ENCODE peak calls at places on chromosome 21, in six cellular contexts. One of them, this sample, is unnamed.

GRCh38 chr21:27564684-27565280 is 597.9 kb upstream of the ADAMTS5 start:
- DNase-seq in cardiac fibroblast: peak
- DNase-seq in GM23338: peak
- DNase-seq in fibroblast of pulmonary artery: peak
- DNase-seq in type B pancreatic cell: no peak
- DNase-seq in lung: no peak
- DNase-seq in this sample: no peak

GRCh38 chr21:33411949-33412430 is 8.8 kb downstream of the IFNGR2 start:
- DNase-seq in cardiac fibroblast: peak
- DNase-seq in GM23338: no peak
- DNase-seq in fibroblast of pulmonary artery: peak
- DNase-seq in type B pancreatic cell: no peak
- DNase-seq in lung: no peak
- DNase-seq in this sample: no peak

GRCh38 chr21:42262826-42263225 is 43.9 kb downstream of the ABCG1 start:
- DNase-seq in cardiac fibroblast: peak
- DNase-seq in GM23338: no peak
- DNase-seq in fibroblast of pulmonary artery: peak
- DNase-seq in type B pancreatic cell: no peak
- DNase-seq in lung: peak
- DNase-seq in this sample: no peak

GRCh38 chr21:29737188-29737587 is 202.6 kb downstream of the GRIK1 start:
- DNase-seq in cardiac fibroblast: no peak
- DNase-seq in GM23338: no peak
- DNase-seq in fibroblast of pulmonary artery: no peak
- DNase-seq in type B pancreatic cell: no peak
- DNase-seq in lung: no peak
- DNase-seq in this sample: no peak

GRCh38 chr21:28148400-28149064 is 844.1 kb downstream of the LTN1 start:
- DNase-seq in cardiac fibroblast: peak
- DNase-seq in GM23338: no peak
- DNase-seq in fibroblast of pulmonary artery: peak
- DNase-seq in type B pancreatic cell: no peak
- DNase-seq in lung: no peak
- DNase-seq in this sample: no peak

GRCh38 chr21:21664871-21665270 is 666.7 kb downstream of the NCAM2 start:
- DNase-seq in cardiac fibroblast: peak
- DNase-seq in GM23338: no peak
- DNase-seq in fibroblast of pulmonary artery: peak
- DNase-seq in type B pancreatic cell: no peak
- DNase-seq in lung: no peak
- DNase-seq in this sample: no peak

GRCh38 chr21:34642211-34643075 is 26.4 kb upstream of the CLIC6 start:
- DNase-seq in cardiac fibroblast: peak
- DNase-seq in GM23338: no peak
- DNase-seq in fibroblast of pulmonary artery: peak
- DNase-seq in type B pancreatic cell: no peak
- DNase-seq in lung: no peak
- DNase-seq in this sample: no peak

GRCh38 chr21:19607983-19608668 is 1204.5 kb upstream of the TMPRSS15 start:
- DNase-seq in cardiac fibroblast: peak
- DNase-seq in GM23338: peak
- DNase-seq in fibroblast of pulmonary artery: peak
- DNase-seq in type B pancreatic cell: no peak
- DNase-seq in lung: no peak
- DNase-seq in this sample: no peak

GRCh38 chr21:23950344-23950743 is 1656.9 kb downstream of the MRPL39 start:
- DNase-seq in cardiac fibroblast: no peak
- DNase-seq in GM23338: no peak
- DNase-seq in fibroblast of pulmonary artery: no peak
- DNase-seq in type B pancreatic cell: no peak
- DNase-seq in lung: no peak
- DNase-seq in this sample: no peak

GRCh38 chr21:39184050-39184980 is 1.1 kb upstream of the PSMG1 start:
- DNase-seq in cardiac fibroblast: no peak
- DNase-seq in GM23338: no peak
- DNase-seq in fibroblast of pulmonary artery: no peak
- DNase-seq in type B pancreatic cell: no peak
- DNase-seq in lung: no peak
- DNase-seq in this sample: no peak

GRCh38 chr21:17726047-17726446 is 93.1 kb downstream of the C21orf91 start:
- DNase-seq in cardiac fibroblast: no peak
- DNase-seq in GM23338: peak
- DNase-seq in fibroblast of pulmonary artery: peak
- DNase-seq in type B pancreatic cell: no peak
- DNase-seq in lung: no peak
- DNase-seq in this sample: no peak

GRCh38 chr21:29677326-29677725 is 262.5 kb downstream of the GRIK1 start:
- DNase-seq in cardiac fibroblast: no peak
- DNase-seq in GM23338: no peak
- DNase-seq in fibroblast of pulmonary artery: no peak
- DNase-seq in type B pancreatic cell: no peak
- DNase-seq in lung: no peak
- DNase-seq in this sample: no peak

GRCh38 chr21:41666641-41667051 is 100.2 kb downstream of the RIPK4 start:
- DNase-seq in cardiac fibroblast: no peak
- DNase-seq in GM23338: no peak
- DNase-seq in fibroblast of pulmonary artery: no peak
- DNase-seq in type B pancreatic cell: no peak
- DNase-seq in lung: no peak
- DNase-seq in this sample: no peak

GRCh38 chr21:41219498-41220207 is 51.7 kb downstream of the BACE2 start:
- DNase-seq in cardiac fibroblast: no peak
- DNase-seq in GM23338: no peak
- DNase-seq in fibroblast of pulmonary artery: no peak
- DNase-seq in type B pancreatic cell: no peak
- DNase-seq in lung: no peak
- DNase-seq in this sample: no peak

GRCh38 chr21:21158376-21158918 is 160.2 kb downstream of the NCAM2 start:
- DNase-seq in cardiac fibroblast: no peak
- DNase-seq in GM23338: no peak
- DNase-seq in fibroblast of pulmonary artery: no peak
- DNase-seq in type B pancreatic cell: no peak
- DNase-seq in lung: no peak
- DNase-seq in this sample: no peak

GRCh38 chr21:19440792-19441494 is 1037.4 kb upstream of the TMPRSS15 start:
- DNase-seq in cardiac fibroblast: no peak
- DNase-seq in GM23338: no peak
- DNase-seq in fibroblast of pulmonary artery: no peak
- DNase-seq in type B pancreatic cell: no peak
- DNase-seq in lung: no peak
- DNase-seq in this sample: no peak

GRCh38 chr21:39661121-39661520 is 48.4 kb downstream of the B3GALT5 start:
- DNase-seq in cardiac fibroblast: no peak
- DNase-seq in GM23338: no peak
- DNase-seq in fibroblast of pulmonary artery: no peak
- DNase-seq in type B pancreatic cell: no peak
- DNase-seq in lung: no peak
- DNase-seq in this sample: peak

GRCh38 chr21:28856588-28857250 is 136.0 kb downstream of the LTN1 start:
- DNase-seq in cardiac fibroblast: peak
- DNase-seq in GM23338: peak
- DNase-seq in fibroblast of pulmonary artery: no peak
- DNase-seq in type B pancreatic cell: no peak
- DNase-seq in lung: no peak
- DNase-seq in this sample: no peak

GRCh38 chr21:16423921-16424320 is 694.1 kb downstream of the USP25 start:
- DNase-seq in cardiac fibroblast: peak
- DNase-seq in GM23338: no peak
- DNase-seq in fibroblast of pulmonary artery: no peak
- DNase-seq in type B pancreatic cell: no peak
- DNase-seq in lung: no peak
- DNase-seq in this sample: no peak

GRCh38 chr21:17513214-17514123 is 626 bp downstream of the CXADR start:
- DNase-seq in cardiac fibroblast: peak
- DNase-seq in GM23338: peak
- DNase-seq in fibroblast of pulmonary artery: peak
- DNase-seq in type B pancreatic cell: peak
- DNase-seq in lung: peak
- DNase-seq in this sample: no peak

GRCh38 chr21:42040411-42041180 is 30.4 kb upstream of the ZBTB21 start:
- DNase-seq in cardiac fibroblast: peak
- DNase-seq in GM23338: no peak
- DNase-seq in fibroblast of pulmonary artery: peak
- DNase-seq in type B pancreatic cell: no peak
- DNase-seq in lung: no peak
- DNase-seq in this sample: no peak

GRCh38 chr21:41187537-41188025 is 19.6 kb downstream of the BACE2 start:
- DNase-seq in cardiac fibroblast: no peak
- DNase-seq in GM23338: no peak
- DNase-seq in fibroblast of pulmonary artery: no peak
- DNase-seq in type B pancreatic cell: no peak
- DNase-seq in lung: no peak
- DNase-seq in this sample: no peak

GRCh38 chr21:42003051-42003461 is 7.1 kb downstream of the ZBTB21 start:
- DNase-seq in cardiac fibroblast: no peak
- DNase-seq in GM23338: no peak
- DNase-seq in fibroblast of pulmonary artery: no peak
- DNase-seq in type B pancreatic cell: no peak
- DNase-seq in lung: no peak
- DNase-seq in this sample: no peak

GRCh38 chr21:33541756-33542639 is at the start of gene GART:
- DNase-seq in cardiac fibroblast: peak
- DNase-seq in GM23338: peak
- DNase-seq in fibroblast of pulmonary artery: peak
- DNase-seq in type B pancreatic cell: peak
- DNase-seq in lung: peak
- DNase-seq in this sample: peak

GRCh38 chr21:15289896-15290841 is 225.4 kb upstream of the NRIP1 start:
- DNase-seq in cardiac fibroblast: no peak
- DNase-seq in GM23338: peak
- DNase-seq in fibroblast of pulmonary artery: no peak
- DNase-seq in type B pancreatic cell: peak
- DNase-seq in lung: peak
- DNase-seq in this sample: no peak

GRCh38 chr21:42799948-42800347 is 79.4 kb downstream of the WDR4 start:
- DNase-seq in cardiac fibroblast: no peak
- DNase-seq in GM23338: no peak
- DNase-seq in fibroblast of pulmonary artery: no peak
- DNase-seq in type B pancreatic cell: no peak
- DNase-seq in lung: no peak
- DNase-seq in this sample: no peak

GRCh38 chr21:28737671-28738279 is 254.9 kb downstream of the LTN1 start:
- DNase-seq in cardiac fibroblast: peak
- DNase-seq in GM23338: no peak
- DNase-seq in fibroblast of pulmonary artery: peak
- DNase-seq in type B pancreatic cell: no peak
- DNase-seq in lung: no peak
- DNase-seq in this sample: no peak

GRCh38 chr21:28402616-28402989 is 590.1 kb downstream of the LTN1 start:
- DNase-seq in cardiac fibroblast: no peak
- DNase-seq in GM23338: no peak
- DNase-seq in fibroblast of pulmonary artery: peak
- DNase-seq in type B pancreatic cell: no peak
- DNase-seq in lung: no peak
- DNase-seq in this sample: no peak

GRCh38 chr21:42097860-42098259 is 26.7 kb downstream of the UMODL1 start:
- DNase-seq in cardiac fibroblast: peak
- DNase-seq in GM23338: no peak
- DNase-seq in fibroblast of pulmonary artery: peak
- DNase-seq in type B pancreatic cell: no peak
- DNase-seq in lung: peak
- DNase-seq in this sample: peak

GRCh38 chr21:41953249-41953830 is 478 bp downstream of the C2CD2 start:
- DNase-seq in cardiac fibroblast: peak
- DNase-seq in GM23338: peak
- DNase-seq in fibroblast of pulmonary artery: no peak
- DNase-seq in type B pancreatic cell: no peak
- DNase-seq in lung: no peak
- DNase-seq in this sample: no peak

GRCh38 chr21:45531393-45532215 is 10.6 kb downstream of the SLC19A1 start:
- DNase-seq in cardiac fibroblast: no peak
- DNase-seq in GM23338: no peak
- DNase-seq in fibroblast of pulmonary artery: no peak
- DNase-seq in type B pancreatic cell: peak
- DNase-seq in lung: no peak
- DNase-seq in this sample: no peak
- TF ChIP-seq CTCF in cardiac fibroblast: no peak
- TF ChIP-seq CTCF in GM23338: peak
- TF ChIP-seq CTCF in fibroblast of pulmonary artery: no peak
- TF ChIP-seq CTCF in type B pancreatic cell: no peak
- TF ChIP-seq CTCF in lung: no peak
- TF ChIP-seq CTCF in this sample: no peak

GRCh38 chr21:35864039-35864438 is 196.3 kb downstream of the SETD4 start:
- DNase-seq in cardiac fibroblast: no peak
- DNase-seq in GM23338: no peak
- DNase-seq in fibroblast of pulmonary artery: no peak
- DNase-seq in type B pancreatic cell: no peak
- DNase-seq in lung: no peak
- DNase-seq in this sample: no peak
- TF ChIP-seq CTCF in cardiac fibroblast: no peak
- TF ChIP-seq CTCF in GM23338: no peak
- TF ChIP-seq CTCF in fibroblast of pulmonary artery: no peak
- TF ChIP-seq CTCF in type B pancreatic cell: no peak
- TF ChIP-seq CTCF in lung: no peak
- TF ChIP-seq CTCF in this sample: no peak

GRCh38 chr21:26194811-26195251 is 24.3 kb upstream of the APP start:
- DNase-seq in cardiac fibroblast: peak
- DNase-seq in GM23338: no peak
- DNase-seq in fibroblast of pulmonary artery: peak
- DNase-seq in type B pancreatic cell: no peak
- DNase-seq in lung: no peak
- DNase-seq in this sample: no peak

GRCh38 chr21:26194326-26194725 is 23.8 kb upstream of the APP start:
- DNase-seq in cardiac fibroblast: no peak
- DNase-seq in GM23338: no peak
- DNase-seq in fibroblast of pulmonary artery: no peak
- DNase-seq in type B pancreatic cell: no peak
- DNase-seq in lung: no peak
- DNase-seq in this sample: no peak

GRCh38 chr21:26199471-26199870 is 28.9 kb upstream of the APP start:
- DNase-seq in cardiac fibroblast: peak
- DNase-seq in GM23338: no peak
- DNase-seq in fibroblast of pulmonary artery: peak
- DNase-seq in type B pancreatic cell: no peak
- DNase-seq in lung: no peak
- DNase-seq in this sample: no peak
- TF ChIP-seq CTCF in cardiac fibroblast: no peak
- TF ChIP-seq CTCF in GM23338: no peak
- TF ChIP-seq CTCF in fibroblast of pulmonary artery: no peak
- TF ChIP-seq CTCF in type B pancreatic cell: no peak
- TF ChIP-seq CTCF in lung: no peak
- TF ChIP-seq CTCF in this sample: no peak

DNA sequence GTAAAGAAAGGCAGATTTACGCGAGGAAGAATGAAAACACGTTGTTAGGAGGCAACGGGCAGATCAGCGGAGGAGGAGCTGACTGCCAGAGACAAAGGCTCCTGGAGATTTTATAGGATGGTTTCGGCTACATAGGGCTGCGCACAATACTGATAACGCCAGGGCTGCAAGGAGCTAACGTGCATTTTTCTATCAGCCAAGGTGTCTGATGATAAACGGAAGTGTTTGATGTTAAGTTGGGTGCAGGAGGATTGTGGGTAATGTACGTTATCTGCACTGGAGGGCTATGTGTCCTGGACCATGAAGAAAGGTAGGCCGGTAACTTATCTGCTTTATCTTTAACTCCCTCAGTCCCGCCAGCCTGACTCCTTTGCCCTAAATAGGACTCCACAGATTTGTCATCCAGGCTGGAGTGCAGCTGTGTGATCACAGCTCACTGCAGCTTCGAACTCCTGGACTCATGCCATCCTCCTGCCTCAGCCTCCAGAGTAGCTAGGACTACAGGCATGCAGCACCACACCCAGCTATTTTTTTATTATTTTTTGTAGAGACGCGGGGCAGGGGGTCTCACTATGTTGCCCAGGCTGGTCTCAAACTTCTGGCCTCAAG is 29.6 kb downstream of the SETD4 start:
- DNase-seq in cardiac fibroblast: peak
- DNase-seq in GM23338: no peak
- DNase-seq in fibroblast of pulmonary artery: peak
- DNase-seq in type B pancreatic cell: no peak
- DNase-seq in lung: no peak
- DNase-seq in this sample: no peak
- TF ChIP-seq CTCF in cardiac fibroblast: no peak
- TF ChIP-seq CTCF in GM23338: no peak
- TF ChIP-seq CTCF in fibroblast of pulmonary artery: no peak
- TF ChIP-seq CTCF in type B pancreatic cell: no peak
- TF ChIP-seq CTCF in lung: no peak
- TF ChIP-seq CTCF in this sample: no peak

This sample was measured in osteocyte.